ENCODE peak calls at places on chromosomes 7 and 10, in ten cellular contexts. One of them, this sample, is unnamed.

GRCh38 chr10:121710207-121710606 is 112.0 kb upstream of the FGFR2 start:
- DNase-seq in A673: no peak
- DNase-seq in AG10803: no peak
- DNase-seq in Peyer's patch: no peak
- DNase-seq in GM20000: no peak
- DNase-seq in GM23338: no peak
- DNase-seq in suprapubic skin: no peak
- DNase-seq in esophagus squamous epithelium: no peak
- DNase-seq in left ventricle myocardium inferior: no peak
- DNase-seq in spleen: no peak
- DNase-seq in this sample: peak

GRCh38 chr10:124654686-124655085 is 89.5 kb downstream of the FAM53B start:
- DNase-seq in A673: no peak
- DNase-seq in AG10803: no peak
- DNase-seq in Peyer's patch: no peak
- DNase-seq in GM20000: no peak
- DNase-seq in GM23338: no peak
- DNase-seq in suprapubic skin: no peak
- DNase-seq in esophagus squamous epithelium: no peak
- DNase-seq in left ventricle myocardium inferior: no peak
- DNase-seq in spleen: peak
- DNase-seq in this sample: no peak

GRCh38 chr10:29181936-29182335 is 106.9 kb upstream of the LYZL1 start:
- DNase-seq in A673: no peak
- DNase-seq in AG10803: peak
- DNase-seq in Peyer's patch: no peak
- DNase-seq in GM20000: no peak
- DNase-seq in GM23338: no peak
- DNase-seq in suprapubic skin: no peak
- DNase-seq in esophagus squamous epithelium: no peak
- DNase-seq in left ventricle myocardium inferior: no peak
- DNase-seq in spleen: no peak
- DNase-seq in this sample: no peak

GRCh38 chr10:14326581-14326980 is 4.1 kb downstream of the FRMD4A start:
- DNase-seq in A673: peak
- DNase-seq in AG10803: no peak
- DNase-seq in Peyer's patch: no peak
- DNase-seq in GM20000: no peak
- DNase-seq in GM23338: no peak
- DNase-seq in suprapubic skin: no peak
- DNase-seq in esophagus squamous epithelium: no peak
- DNase-seq in left ventricle myocardium inferior: no peak
- DNase-seq in spleen: no peak
- DNase-seq in this sample: no peak

GRCh38 chr7:41045556-41046123 is 657.2 kb downstream of the INHBA start:
- DNase-seq in A673: no peak
- DNase-seq in AG10803: no peak
- DNase-seq in Peyer's patch: no peak
- DNase-seq in GM20000: peak
- DNase-seq in GM23338: no peak
- DNase-seq in suprapubic skin: no peak
- DNase-seq in esophagus squamous epithelium: no peak
- DNase-seq in left ventricle myocardium inferior: no peak
- DNase-seq in spleen: no peak
- DNase-seq in this sample: no peak

GRCh38 chr7:98110249-98111022 is 3.8 kb downstream of the LMTK2 start:
- DNase-seq in A673: no peak
- DNase-seq in AG10803: no peak
- DNase-seq in Peyer's patch: no peak
- DNase-seq in GM20000: no peak
- DNase-seq in GM23338: peak
- DNase-seq in suprapubic skin: no peak
- DNase-seq in esophagus squamous epithelium: no peak
- DNase-seq in left ventricle myocardium inferior: no peak
- DNase-seq in spleen: no peak
- DNase-seq in this sample: no peak

GRCh38 chr7:113730309-113730955 is 188.4 kb downstream of the PPP1R3A start:
- DNase-seq in A673: no peak
- DNase-seq in AG10803: peak
- DNase-seq in Peyer's patch: no peak
- DNase-seq in GM20000: no peak
- DNase-seq in GM23338: no peak
- DNase-seq in suprapubic skin: no peak
- DNase-seq in esophagus squamous epithelium: no peak
- DNase-seq in left ventricle myocardium inferior: no peak
- DNase-seq in spleen: no peak
- DNase-seq in this sample: no peak

GRCh38 chr10:17144757-17145156 is 15.1 kb upstream of the CUBN start:
- DNase-seq in A673: no peak
- DNase-seq in AG10803: peak
- DNase-seq in Peyer's patch: no peak
- DNase-seq in GM20000: no peak
- DNase-seq in GM23338: no peak
- DNase-seq in suprapubic skin: no peak
- DNase-seq in esophagus squamous epithelium: no peak
- DNase-seq in left ventricle myocardium inferior: no peak
- DNase-seq in spleen: no peak
- DNase-seq in this sample: no peak

GRCh38 chr10:102644066-102644645 is at the start of gene TRIM8:
- DNase-seq in A673: peak
- DNase-seq in AG10803: no peak
- DNase-seq in Peyer's patch: peak
- DNase-seq in GM20000: peak
- DNase-seq in GM23338: peak
- DNase-seq in suprapubic skin: no peak
- DNase-seq in esophagus squamous epithelium: no peak
- DNase-seq in left ventricle myocardium inferior: peak
- DNase-seq in spleen: peak
- DNase-seq in this sample: peak

GRCh38 chr10:239109-239508 is 103.9 kb downstream of the ZMYND11 start:
- DNase-seq in A673: peak
- DNase-seq in AG10803: no peak
- DNase-seq in Peyer's patch: no peak
- DNase-seq in GM20000: no peak
- DNase-seq in GM23338: no peak
- DNase-seq in suprapubic skin: no peak
- DNase-seq in esophagus squamous epithelium: no peak
- DNase-seq in left ventricle myocardium inferior: no peak
- DNase-seq in spleen: no peak
- DNase-seq in this sample: no peak

GRCh38 chr10:78513330-78513729 is 479.7 kb downstream of the RPS24 start:
- DNase-seq in A673: no peak
- DNase-seq in AG10803: no peak
- DNase-seq in Peyer's patch: no peak
- DNase-seq in GM20000: no peak
- DNase-seq in GM23338: no peak
- DNase-seq in suprapubic skin: peak
- DNase-seq in esophagus squamous epithelium: no peak
- DNase-seq in left ventricle myocardium inferior: no peak
- DNase-seq in spleen: no peak
- DNase-seq in this sample: no peak

GRCh38 chr7:2838873-2839578 is 5.1 kb downstream of the GNA12 start:
- DNase-seq in A673: no peak
- DNase-seq in AG10803: no peak
- DNase-seq in Peyer's patch: peak
- DNase-seq in GM20000: peak
- DNase-seq in GM23338: no peak
- DNase-seq in suprapubic skin: no peak
- DNase-seq in esophagus squamous epithelium: no peak
- DNase-seq in left ventricle myocardium inferior: no peak
- DNase-seq in spleen: no peak
- DNase-seq in this sample: no peak

GRCh38 chr10:53843691-53844362 is 957.2 kb downstream of the PCDH15 start:
- DNase-seq in A673: no peak
- DNase-seq in AG10803: no peak
- DNase-seq in Peyer's patch: no peak
- DNase-seq in GM20000: no peak
- DNase-seq in GM23338: no peak
- DNase-seq in suprapubic skin: no peak
- DNase-seq in esophagus squamous epithelium: no peak
- DNase-seq in left ventricle myocardium inferior: no peak
- DNase-seq in spleen: no peak
- DNase-seq in this sample: no peak

GRCh38 chr10:102586858-102587257 is 57.4 kb upstream of the TRIM8 start:
- DNase-seq in A673: no peak
- DNase-seq in AG10803: no peak
- DNase-seq in Peyer's patch: no peak
- DNase-seq in GM20000: no peak
- DNase-seq in GM23338: no peak
- DNase-seq in suprapubic skin: no peak
- DNase-seq in esophagus squamous epithelium: no peak
- DNase-seq in left ventricle myocardium inferior: no peak
- DNase-seq in spleen: no peak
- DNase-seq in this sample: no peak

GRCh38 chr10:80183436-80183835 is 21.9 kb downstream of the ANXA11 start:
- DNase-seq in A673: no peak
- DNase-seq in AG10803: no peak
- DNase-seq in Peyer's patch: no peak
- DNase-seq in GM20000: no peak
- DNase-seq in GM23338: no peak
- DNase-seq in suprapubic skin: no peak
- DNase-seq in esophagus squamous epithelium: no peak
- DNase-seq in left ventricle myocardium inferior: no peak
- DNase-seq in spleen: no peak
- DNase-seq in this sample: no peak

GRCh38 chr7:80923211-80923612 is 4.4 kb upstream of the SEMA3C start:
- DNase-seq in A673: peak
- DNase-seq in AG10803: no peak
- DNase-seq in Peyer's patch: no peak
- DNase-seq in GM20000: no peak
- DNase-seq in GM23338: no peak
- DNase-seq in suprapubic skin: no peak
- DNase-seq in esophagus squamous epithelium: no peak
- DNase-seq in left ventricle myocardium inferior: no peak
- DNase-seq in spleen: no peak
- DNase-seq in this sample: peak

GRCh38 chr10:123150229-123150985 is 2.5 kb downstream of the HMX2 start:
- DNase-seq in A673: no peak
- DNase-seq in AG10803: no peak
- DNase-seq in Peyer's patch: no peak
- DNase-seq in GM20000: peak
- DNase-seq in GM23338: no peak
- DNase-seq in suprapubic skin: no peak
- DNase-seq in esophagus squamous epithelium: no peak
- DNase-seq in left ventricle myocardium inferior: no peak
- DNase-seq in spleen: no peak
- DNase-seq in this sample: no peak

GRCh38 chr7:80478683-80479082 is 33.2 kb downstream of the GNAT3 start:
- DNase-seq in A673: peak
- DNase-seq in AG10803: peak
- DNase-seq in Peyer's patch: no peak
- DNase-seq in GM20000: no peak
- DNase-seq in GM23338: peak
- DNase-seq in suprapubic skin: no peak
- DNase-seq in esophagus squamous epithelium: no peak
- DNase-seq in left ventricle myocardium inferior: no peak
- DNase-seq in spleen: no peak
- DNase-seq in this sample: no peak

GRCh38 chr10:66378117-66378876 is 547.5 kb upstream of the LRRTM3 start:
- DNase-seq in A673: no peak
- DNase-seq in AG10803: no peak
- DNase-seq in Peyer's patch: no peak
- DNase-seq in GM20000: no peak
- DNase-seq in GM23338: peak
- DNase-seq in suprapubic skin: no peak
- DNase-seq in esophagus squamous epithelium: no peak
- DNase-seq in left ventricle myocardium inferior: no peak
- DNase-seq in spleen: no peak
- DNase-seq in this sample: no peak

GRCh38 chr10:71878327-71879034 is 27.4 kb upstream of the PSAP start:
- DNase-seq in A673: no peak
- DNase-seq in AG10803: no peak
- DNase-seq in Peyer's patch: peak
- DNase-seq in GM20000: no peak
- DNase-seq in GM23338: peak
- DNase-seq in suprapubic skin: no peak
- DNase-seq in esophagus squamous epithelium: no peak
- DNase-seq in left ventricle myocardium inferior: peak
- DNase-seq in spleen: peak
- DNase-seq in this sample: peak

GRCh38 chr10:1050145-1050544 is 1.2 kb upstream of the IDI1 start:
- DNase-seq in A673: no peak
- DNase-seq in AG10803: no peak
- DNase-seq in Peyer's patch: no peak
- DNase-seq in GM20000: no peak
- DNase-seq in GM23338: no peak
- DNase-seq in suprapubic skin: no peak
- DNase-seq in esophagus squamous epithelium: no peak
- DNase-seq in left ventricle myocardium inferior: no peak
- DNase-seq in spleen: no peak
- DNase-seq in this sample: peak

GRCh38 chr7:1020849-1021251 is 23.5 kb upstream of the GPR146 start:
- DNase-seq in A673: no peak
- DNase-seq in AG10803: no peak
- DNase-seq in Peyer's patch: no peak
- DNase-seq in GM20000: no peak
- DNase-seq in GM23338: no peak
- DNase-seq in suprapubic skin: no peak
- DNase-seq in esophagus squamous epithelium: no peak
- DNase-seq in left ventricle myocardium inferior: no peak
- DNase-seq in spleen: peak
- DNase-seq in this sample: no peak
- TF ChIP-seq CTCF in A673: peak
- TF ChIP-seq CTCF in AG10803: no peak
- TF ChIP-seq CTCF in Peyer's patch: peak
- TF ChIP-seq CTCF in GM20000: no peak
- TF ChIP-seq CTCF in GM23338: no peak
- TF ChIP-seq CTCF in suprapubic skin: no peak
- TF ChIP-seq CTCF in esophagus squamous epithelium: peak
- TF ChIP-seq CTCF in left ventricle myocardium inferior: peak
- TF ChIP-seq CTCF in spleen: peak
- TF ChIP-seq CTCF in this sample: peak

GRCh38 chr7:28848906-28849305 is 109.2 kb downstream of the TRIL start:
- DNase-seq in A673: no peak
- DNase-seq in AG10803: no peak
- DNase-seq in Peyer's patch: no peak
- DNase-seq in GM20000: no peak
- DNase-seq in GM23338: no peak
- DNase-seq in suprapubic skin: no peak
- DNase-seq in esophagus squamous epithelium: no peak
- DNase-seq in left ventricle myocardium inferior: no peak
- DNase-seq in spleen: no peak
- DNase-seq in this sample: no peak
- TF ChIP-seq CTCF in A673: no peak
- TF ChIP-seq CTCF in AG10803: no peak
- TF ChIP-seq CTCF in Peyer's patch: no peak
- TF ChIP-seq CTCF in GM20000: no peak
- TF ChIP-seq CTCF in GM23338: no peak
- TF ChIP-seq CTCF in suprapubic skin: no peak
- TF ChIP-seq CTCF in esophagus squamous epithelium: no peak
- TF ChIP-seq CTCF in left ventricle myocardium inferior: no peak
- TF ChIP-seq CTCF in spleen: no peak
- TF ChIP-seq CTCF in this sample: no peak

GRCh38 chr10:69802424-69803161 is 887 bp downstream of the COL13A1 start:
- DNase-seq in A673: peak
- DNase-seq in AG10803: peak
- DNase-seq in Peyer's patch: no peak
- DNase-seq in GM20000: peak
- DNase-seq in GM23338: peak
- DNase-seq in suprapubic skin: no peak
- DNase-seq in esophagus squamous epithelium: no peak
- DNase-seq in left ventricle myocardium inferior: peak
- DNase-seq in spleen: peak
- DNase-seq in this sample: peak
- TF ChIP-seq CTCF in A673: no peak
- TF ChIP-seq CTCF in AG10803: no peak
- TF ChIP-seq CTCF in Peyer's patch: no peak
- TF ChIP-seq CTCF in GM20000: no peak
- TF ChIP-seq CTCF in GM23338: no peak
- TF ChIP-seq CTCF in suprapubic skin: no peak
- TF ChIP-seq CTCF in esophagus squamous epithelium: no peak
- TF ChIP-seq CTCF in left ventricle myocardium inferior: peak
- TF ChIP-seq CTCF in spleen: no peak
- TF ChIP-seq CTCF in this sample: no peak

GRCh38 chr10:129740532-129741279 is 223.4 kb downstream of the EBF3 start:
- DNase-seq in A673: no peak
- DNase-seq in AG10803: no peak
- DNase-seq in Peyer's patch: no peak
- DNase-seq in GM20000: no peak
- DNase-seq in GM23338: no peak
- DNase-seq in suprapubic skin: peak
- DNase-seq in esophagus squamous epithelium: no peak
- DNase-seq in left ventricle myocardium inferior: no peak
- DNase-seq in spleen: peak
- DNase-seq in this sample: no peak
- TF ChIP-seq CTCF in A673: no peak
- TF ChIP-seq CTCF in AG10803: no peak
- TF ChIP-seq CTCF in Peyer's patch: no peak
- TF ChIP-seq CTCF in GM20000: no peak
- TF ChIP-seq CTCF in GM23338: no peak
- TF ChIP-seq CTCF in suprapubic skin: no peak
- TF ChIP-seq CTCF in esophagus squamous epithelium: no peak
- TF ChIP-seq CTCF in left ventricle myocardium inferior: no peak
- TF ChIP-seq CTCF in spleen: no peak
- TF ChIP-seq CTCF in this sample: no peak